ENCODE peak calls at places on chromosome 3, in four cellular contexts. One of them, this sample, is unnamed.

GRCh38 chr3:4464579-4464978 is 2.5 kb downstream of the SUMF1 start:
- DNase-seq in K562: no peak
- DNase-seq in endothelial cell of umbilical vein: no peak
- DNase-seq in GM23338: no peak
- DNase-seq in this sample: no peak

GRCh38 chr3:10408680-10409079 is 87.8 kb upstream of the SEC13 start:
- DNase-seq in K562: no peak
- DNase-seq in endothelial cell of umbilical vein: no peak
- DNase-seq in GM23338: no peak
- DNase-seq in this sample: no peak

GRCh38 chr3:158983480-158983879 is 181.6 kb downstream of the MFSD1 start:
- DNase-seq in K562: no peak
- DNase-seq in endothelial cell of umbilical vein: no peak
- DNase-seq in GM23338: no peak
- DNase-seq in this sample: no peak

GRCh38 chr3:136659253-136659652 is 92.9 kb downstream of the STAG1 start:
- DNase-seq in K562: peak
- DNase-seq in endothelial cell of umbilical vein: peak
- DNase-seq in GM23338: peak
- DNase-seq in this sample: no peak

GRCh38 chr3:60000311-60001105 is 950.7 kb upstream of the CFAP20DC start:
- DNase-seq in K562: no peak
- DNase-seq in endothelial cell of umbilical vein: no peak
- DNase-seq in GM23338: no peak
- DNase-seq in this sample: no peak

GRCh38 chr3:66450389-66451022 is 50.3 kb downstream of the LRIG1 start:
- DNase-seq in K562: no peak
- DNase-seq in endothelial cell of umbilical vein: peak
- DNase-seq in GM23338: no peak
- DNase-seq in this sample: no peak

GRCh38 chr3:129054605-129055104 is 5.9 kb upstream of the GP9 start:
- DNase-seq in K562: peak
- DNase-seq in endothelial cell of umbilical vein: peak
- DNase-seq in GM23338: no peak
- DNase-seq in this sample: no peak

GRCh38 chr3:100256724-100257123 is 4.1 kb upstream of the TBC1D23 start:
- DNase-seq in K562: no peak
- DNase-seq in endothelial cell of umbilical vein: no peak
- DNase-seq in GM23338: no peak
- DNase-seq in this sample: no peak

GRCh38 chr3:114005406-114005987 is 50.8 kb downstream of the CCDC191 start:
- DNase-seq in K562: no peak
- DNase-seq in endothelial cell of umbilical vein: no peak
- DNase-seq in GM23338: no peak
- DNase-seq in this sample: no peak

GRCh38 chr3:189298469-189299375 is 127.0 kb downstream of the TPRG1 start:
- DNase-seq in K562: no peak
- DNase-seq in endothelial cell of umbilical vein: no peak
- DNase-seq in GM23338: no peak
- DNase-seq in this sample: no peak

GRCh38 chr3:135103913-135104312 is 308.9 kb downstream of the EPHB1 start:
- DNase-seq in K562: no peak
- DNase-seq in endothelial cell of umbilical vein: no peak
- DNase-seq in GM23338: no peak
- DNase-seq in this sample: no peak

GRCh38 chr3:139846729-139847128 is 88.3 kb upstream of the CLSTN2 start:
- DNase-seq in K562: no peak
- DNase-seq in endothelial cell of umbilical vein: no peak
- DNase-seq in GM23338: no peak
- DNase-seq in this sample: no peak

GRCh38 chr3:41608267-41608822 is 353.6 kb downstream of the ULK4 start:
- DNase-seq in K562: no peak
- DNase-seq in endothelial cell of umbilical vein: no peak
- DNase-seq in GM23338: no peak
- DNase-seq in this sample: no peak

GRCh38 chr3:140521751-140522445 is 156.0 kb upstream of the TRIM42 start:
- DNase-seq in K562: no peak
- DNase-seq in endothelial cell of umbilical vein: no peak
- DNase-seq in GM23338: peak
- DNase-seq in this sample: no peak

GRCh38 chr3:188877381-188877780 is 294.4 kb upstream of the TPRG1 start:
- DNase-seq in K562: no peak
- DNase-seq in endothelial cell of umbilical vein: no peak
- DNase-seq in GM23338: no peak
- DNase-seq in this sample: no peak

GRCh38 chr3:116129187-116129945 is 315.9 kb downstream of the LSAMP start:
- DNase-seq in K562: no peak
- DNase-seq in endothelial cell of umbilical vein: no peak
- DNase-seq in GM23338: no peak
- DNase-seq in this sample: no peak

GRCh38 chr3:168858327-168858726 is 762.6 kb upstream of the GOLIM4 start:
- DNase-seq in K562: no peak
- DNase-seq in endothelial cell of umbilical vein: no peak
- DNase-seq in GM23338: no peak
- DNase-seq in this sample: no peak

GRCh38 chr3:111197485-111197884 is 125.9 kb downstream of the NECTIN3 start:
- DNase-seq in K562: no peak
- DNase-seq in endothelial cell of umbilical vein: no peak
- DNase-seq in GM23338: no peak
- DNase-seq in this sample: no peak

GRCh38 chr3:54366839-54367238 is 244.5 kb downstream of the CACNA2D3 start:
- DNase-seq in K562: no peak
- DNase-seq in endothelial cell of umbilical vein: no peak
- DNase-seq in GM23338: no peak
- DNase-seq in this sample: no peak

GRCh38 chr3:99941211-99941610 is 123.5 kb downstream of the CMSS1 start:
- DNase-seq in K562: no peak
- DNase-seq in endothelial cell of umbilical vein: no peak
- DNase-seq in GM23338: no peak
- DNase-seq in this sample: no peak

GRCh38 chr3:40756500-40756899 is 231.7 kb downstream of the ZNF621 start:
- DNase-seq in K562: no peak
- DNase-seq in endothelial cell of umbilical vein: no peak
- DNase-seq in GM23338: no peak
- DNase-seq in this sample: no peak

GRCh38 chr3:93989241-93989640 is 9.3 kb downstream of the ARL13B start:
- DNase-seq in K562: no peak
- DNase-seq in endothelial cell of umbilical vein: no peak
- DNase-seq in GM23338: no peak
- DNase-seq in this sample: no peak

GRCh38 chr3:171757377-171758034 is 52.8 kb downstream of the PLD1 start:
- DNase-seq in K562: no peak
- DNase-seq in endothelial cell of umbilical vein: peak
- DNase-seq in GM23338: no peak
- DNase-seq in this sample: no peak

GRCh38 chr3:24196526-24196925 is 251.4 kb downstream of the NR1D2 start:
- DNase-seq in K562: no peak
- DNase-seq in endothelial cell of umbilical vein: no peak
- DNase-seq in GM23338: no peak
- DNase-seq in this sample: no peak

GRCh38 chr3:51141573-51141972 is 243.5 kb upstream of the MANF start:
- DNase-seq in K562: no peak
- DNase-seq in endothelial cell of umbilical vein: no peak
- DNase-seq in GM23338: peak
- DNase-seq in this sample: no peak

GRCh38 chr3:30343861-30344260 is 262.5 kb upstream of the TGFBR2 start:
- DNase-seq in K562: no peak
- DNase-seq in endothelial cell of umbilical vein: no peak
- DNase-seq in GM23338: no peak
- DNase-seq in this sample: no peak

GRCh38 chr3:55202320-55202719 is 274.5 kb upstream of the LRTM1 start:
- DNase-seq in K562: no peak
- DNase-seq in endothelial cell of umbilical vein: no peak
- DNase-seq in GM23338: no peak
- DNase-seq in this sample: no peak

GRCh38 chr3:67389176-67389575 is 265.2 kb downstream of the SUCLG2 start:
- DNase-seq in K562: no peak
- DNase-seq in endothelial cell of umbilical vein: no peak
- DNase-seq in GM23338: no peak
- DNase-seq in this sample: no peak

GRCh38 chr3:194379651-194380050 is 10.1 kb upstream of the LRRC15 start:
- DNase-seq in K562: no peak
- DNase-seq in endothelial cell of umbilical vein: no peak
- DNase-seq in GM23338: no peak
- DNase-seq in this sample: peak

GRCh38 chr3:193771011-193771697 is 178.1 kb downstream of the OPA1 start:
- DNase-seq in K562: no peak
- DNase-seq in endothelial cell of umbilical vein: no peak
- DNase-seq in GM23338: no peak
- DNase-seq in this sample: no peak

GRCh38 chr3:119665954-119666559 is 5.7 kb upstream of the POPDC2 start:
- DNase-seq in K562: no peak
- DNase-seq in endothelial cell of umbilical vein: no peak
- DNase-seq in GM23338: no peak
- DNase-seq in this sample: no peak

GRCh38 chr3:119663885-119664284 is 3.5 kb upstream of the POPDC2 start:
- DNase-seq in K562: no peak
- DNase-seq in endothelial cell of umbilical vein: no peak
- DNase-seq in GM23338: no peak
- DNase-seq in this sample: no peak

GRCh38 chr3:119662604-119663377 is 2.4 kb upstream of the POPDC2 start:
- DNase-seq in K562: no peak
- DNase-seq in endothelial cell of umbilical vein: no peak
- DNase-seq in GM23338: no peak
- DNase-seq in this sample: no peak

GRCh38 chr3:119664370-119664769 is 4.0 kb upstream of the POPDC2 start:
- DNase-seq in K562: no peak
- DNase-seq in endothelial cell of umbilical vein: no peak
- DNase-seq in GM23338: no peak
- DNase-seq in this sample: no peak

DNA sequence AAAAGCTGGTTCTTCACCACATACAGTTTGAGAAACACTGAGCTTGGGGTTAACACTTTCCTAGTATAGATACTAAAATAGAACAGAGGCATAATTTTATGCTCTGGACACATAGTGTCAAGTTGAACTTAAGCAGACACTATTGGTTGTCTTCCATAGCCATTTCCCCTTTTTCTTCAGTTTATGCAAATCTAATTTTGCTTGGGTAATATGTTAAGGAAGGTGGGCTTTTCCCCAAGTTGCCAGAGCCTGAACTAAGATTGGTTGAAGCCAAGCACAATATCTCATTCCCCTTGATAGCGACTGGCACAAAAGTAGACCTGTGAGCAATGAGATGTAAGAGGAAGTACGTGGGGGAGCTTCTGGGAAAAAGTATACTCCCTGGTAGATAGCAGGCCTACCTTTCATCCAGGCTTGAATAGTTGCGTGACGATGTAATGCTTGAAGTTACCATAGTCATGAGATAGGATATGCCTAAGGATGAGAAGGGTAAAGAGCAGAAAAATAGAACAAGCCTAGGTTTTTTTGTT is 4.5 kb upstream of the POPDC2 start:
- DNase-seq in K562: no peak
- DNase-seq in endothelial cell of umbilical vein: no peak
- DNase-seq in GM23338: no peak
- DNase-seq in this sample: no peak
- TF ChIP-seq POLR2AphosphoS5 in K562: no peak
- TF ChIP-seq POLR2AphosphoS5 in endothelial cell of umbilical vein: no peak
- TF ChIP-seq POLR2AphosphoS5 in GM23338: no peak
- TF ChIP-seq POLR2AphosphoS5 in this sample: no peak

GRCh38 chr3:46593979-46594378 is 18.3 kb upstream of the FAM240A start:
- DNase-seq in K562: no peak
- DNase-seq in endothelial cell of umbilical vein: no peak
- DNase-seq in GM23338: no peak
- DNase-seq in this sample: no peak

GRCh38 chr3:46595819-46596218 is 16.5 kb upstream of the FAM240A start:
- DNase-seq in K562: no peak
- DNase-seq in endothelial cell of umbilical vein: no peak
- DNase-seq in GM23338: no peak
- DNase-seq in this sample: no peak

GRCh38 chr3:46594723-46595122 is 17.6 kb upstream of the FAM240A start:
- DNase-seq in K562: no peak
- DNase-seq in endothelial cell of umbilical vein: no peak
- DNase-seq in GM23338: no peak
- DNase-seq in this sample: no peak

DNA sequence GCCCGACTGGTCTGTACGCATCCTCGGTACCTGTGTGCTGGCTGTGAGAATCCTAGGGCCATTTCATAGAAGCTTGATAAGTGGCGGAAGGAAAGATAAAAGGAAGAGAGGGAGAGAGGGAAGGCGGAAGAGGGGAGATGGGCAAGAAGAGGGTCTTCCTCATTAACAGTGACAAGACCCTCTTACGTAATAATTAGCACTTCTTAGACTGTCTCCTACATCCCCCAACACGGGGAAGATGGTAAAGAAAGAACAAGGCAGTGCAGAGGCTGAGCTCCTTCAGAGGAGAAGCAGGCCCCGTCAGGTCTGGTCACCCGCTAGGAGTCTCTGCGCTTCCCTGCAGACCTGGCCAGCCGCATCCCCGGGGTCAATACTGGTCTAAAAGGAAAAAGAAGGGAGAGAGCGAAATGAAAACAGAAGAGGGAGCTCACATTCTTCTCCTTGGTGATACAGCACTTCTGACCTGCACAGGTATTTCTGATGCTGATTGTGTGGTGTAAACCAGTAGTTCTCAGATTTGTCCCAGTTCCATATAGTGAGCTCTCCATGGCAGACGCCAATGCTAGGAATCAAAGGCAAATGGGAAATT is 19.0 kb upstream of the FAM240A start:
- DNase-seq in K562: no peak
- DNase-seq in endothelial cell of umbilical vein: no peak
- DNase-seq in GM23338: no peak
- DNase-seq in this sample: no peak
- TF ChIP-seq CTCF in K562: no peak
- TF ChIP-seq CTCF in endothelial cell of umbilical vein: no peak
- TF ChIP-seq CTCF in GM23338: peak
- TF ChIP-seq CTCF in this sample: no peak

GRCh38 chr3:37183375-37183831 is 9.0 kb upstream of the LRRFIP2 start:
- DNase-seq in K562: no peak
- DNase-seq in endothelial cell of umbilical vein: peak
- DNase-seq in GM23338: peak
- DNase-seq in this sample: no peak
- TF ChIP-seq POLR2AphosphoS5 in K562: no peak
- TF ChIP-seq POLR2AphosphoS5 in endothelial cell of umbilical vein: no peak
- TF ChIP-seq POLR2AphosphoS5 in GM23338: no peak
- TF ChIP-seq POLR2AphosphoS5 in this sample: no peak

GRCh38 chr3:53198996-53199395 is 38.0 kb downstream of the PRKCD start:
- DNase-seq in K562: no peak
- DNase-seq in endothelial cell of umbilical vein: no peak
- DNase-seq in GM23338: no peak
- DNase-seq in this sample: no peak

GRCh38 chr3:53201190-53201504 is 40.1 kb downstream of the PRKCD start:
- DNase-seq in K562: no peak
- DNase-seq in endothelial cell of umbilical vein: no peak
- DNase-seq in GM23338: no peak
- DNase-seq in this sample: no peak

GRCh38 chr3:53198256-53198977 is 37.4 kb downstream of the PRKCD start:
- DNase-seq in K562: no peak
- DNase-seq in endothelial cell of umbilical vein: no peak
- DNase-seq in GM23338: peak
- DNase-seq in this sample: no peak

GRCh38 chr3:53200501-53201189 is 39.6 kb downstream of the PRKCD start:
- DNase-seq in K562: peak
- DNase-seq in endothelial cell of umbilical vein: no peak
- DNase-seq in GM23338: no peak
- DNase-seq in this sample: no peak

GRCh38 chr3:53199834-53200233 is 38.8 kb downstream of the PRKCD start:
- DNase-seq in K562: no peak
- DNase-seq in endothelial cell of umbilical vein: no peak
- DNase-seq in GM23338: no peak
- DNase-seq in this sample: no peak
- TF ChIP-seq CTCF in K562: no peak
- TF ChIP-seq CTCF in endothelial cell of umbilical vein: peak
- TF ChIP-seq CTCF in GM23338: no peak
- TF ChIP-seq CTCF in this sample: no peak

This sample was measured in suprapubic skin.